ENCODE peak calls at places on chromosomes 1 and 21, in nine cellular contexts. J is tibial nerve, Q is upper lobe of right lung, C is mammary epithelial cell, Z is IMR-90, O is heart left ventricle, Y is endodermal cell, M is neural progenitor cell, A is kidney. K is an unnamed sample.

GRCh38 chr1:15218287-15219279 is 28.4 kb upstream of the FHAD1 start:
- DNase-seq in J (no peak), Q (peak; percentile 55), C (peak; percentile 76), Z (peak; percentile 56), O (no peak), Y (no peak), M (no peak), A (no peak), K (no peak)

GRCh38 chr1:31300193-31300592 is 3.4 kb downstream of the ZCCHC17 start:
- DNase-seq in J (no peak), Q (no peak), C (no peak), Z (no peak), O (no peak), Y (no peak), M (no peak), A (no peak), K (no peak)

GRCh38 chr21:34201001-34201400 is 127.6 kb downstream of the MRPS6 start:
- DNase-seq in J (no peak), Q (no peak), C (no peak), Z (no peak), O (no peak), Y (no peak), M (no peak), A (no peak), K (no peak)

GRCh38 chr1:150072959-150073358 is 5.4 kb downstream of the VPS45 start:
- DNase-seq in J (no peak), Q (no peak), C (no peak), Z (peak; percentile 55), O (no peak), Y (no peak), M (no peak), A (no peak), K (no peak)

GRCh38 chr1:41931578-41931977 is 12.9 kb upstream of the HIVEP3 start:
- DNase-seq in J (no peak), Q (no peak), C (no peak), Z (no peak), O (no peak), Y (no peak), M (no peak), A (no peak), K (no peak)

GRCh38 chr1:9960705-9961562 is 17.7 kb downstream of the NMNAT1 start:
- DNase-seq in J (no peak), Q (no peak), C (no peak), Z (no peak), O (no peak), Y (peak; percentile 66), M (peak; percentile 58), A (no peak), K (no peak)

GRCh38 chr1:46065405-46065804 is 67.0 kb downstream of the PIK3R3 start:
- DNase-seq in J (no peak), Q (no peak), C (peak; percentile 47), Z (no peak), O (no peak), Y (no peak), M (no peak), A (no peak), K (no peak)

GRCh38 chr1:100606438-100606837 is 68.5 kb downstream of the GPR88 start:
- DNase-seq in J (no peak), Q (no peak), C (peak; percentile 51), Z (peak; percentile 74), O (peak; percentile 30), Y (peak; percentile 58), M (peak; percentile 58), A (peak; percentile 73), K (no peak)

GRCh38 chr1:229086091-229086490 is 184.8 kb upstream of the RAB4A start:
- DNase-seq in J (no peak), Q (no peak), C (no peak), Z (no peak), O (no peak), Y (no peak), M (no peak), A (no peak), K (no peak)

GRCh38 chr1:20974951-20975350 is 187.8 kb upstream of the HP1BP3 start:
- DNase-seq in J (no peak), Q (no peak), C (no peak), Z (no peak), O (no peak), Y (no peak), M (no peak), A (no peak), K (no peak)

GRCh38 chr1:100860397-100860991 is 34.1 kb downstream of the EXTL2 start:
- DNase-seq in J (no peak), Q (no peak), C (peak; percentile 55), Z (peak; percentile 75), O (no peak), Y (no peak), M (peak; percentile 13), A (no peak), K (no peak)

GRCh38 chr1:184158911-184159701 is 107.6 kb downstream of the TSEN15 start:
- DNase-seq in J (no peak), Q (no peak), C (peak; percentile 82), Z (no peak), O (no peak), Y (no peak), M (no peak), A (no peak), K (no peak)

GRCh38 chr21:34282223-34282622 is 81.6 kb upstream of the KCNE2 start:
- DNase-seq in J (no peak), Q (no peak), C (peak; percentile 56), Z (peak; percentile 13), O (no peak), Y (no peak), M (no peak), A (no peak), K (no peak)

GRCh38 chr1:7705048-7705907 is 65.8 kb upstream of the VAMP3 start:
- DNase-seq in J (peak; percentile 30), Q (peak; percentile 76), C (peak; percentile 28), Z (no peak), O (peak; percentile 45), Y (peak; percentile 82), M (peak; percentile 55), A (no peak), K (peak; percentile 71)

GRCh38 chr1:160207751-160208150 is 2.6 kb downstream of the PEA15 start:
- DNase-seq in J (no peak), Q (no peak), C (no peak), Z (no peak), O (no peak), Y (no peak), M (peak; percentile 58), A (no peak), K (no peak)

GRCh38 chr1:5119496-5120234 is 465.3 kb downstream of the AJAP1 start:
- DNase-seq in J (no peak), Q (no peak), C (no peak), Z (no peak), O (no peak), Y (peak; percentile 82), M (peak; percentile 67), A (no peak), K (no peak)

GRCh38 chr1:216824511-216824910 is 101.3 kb upstream of the ESRRG start:
- DNase-seq in J (no peak), Q (no peak), C (no peak), Z (peak; percentile 47), O (no peak), Y (no peak), M (no peak), A (no peak), K (no peak)

GRCh38 chr1:36889478-36889845 is 144.9 kb downstream of the GRIK3 start:
- DNase-seq in J (no peak), Q (no peak), C (no peak), Z (no peak), O (no peak), Y (no peak), M (no peak), A (no peak), K (no peak)

GRCh38 chr1:54804471-54805132 is 3.5 kb upstream of the TTC22 start:
- DNase-seq in J (no peak), Q (no peak), C (no peak), Z (peak; percentile 4), O (no peak), Y (peak; percentile 37), M (no peak), A (no peak), K (no peak)

GRCh38 chr1:196861429-196861828 is 26.4 kb upstream of the CFHR4 start:
- DNase-seq in J (no peak), Q (no peak), C (peak; percentile 48), Z (no peak), O (no peak), Y (no peak), M (no peak), A (no peak), K (no peak)
- TF ChIP-seq CTCF in J (no peak), Q (no peak), C (no peak), Z (no peak), O (no peak), Y (no peak), M (no peak), A (no peak), K (no peak)

GRCh38 chr1:32991386-32991785 is 26.8 kb upstream of the RNF19B start:
- DNase-seq in J (no peak), Q (no peak), C (peak; percentile 64), Z (no peak), O (no peak), Y (no peak), M (no peak), A (no peak), K (no peak)
- H3K4me1 ChIP-seq in J (peaks cover 40% of the 10 kb centered on the region), Q (peaks cover 43% of the 10 kb centered on the region), C (peaks cover 52% of the 10 kb centered on the region), Z (peaks cover 22% of the 10 kb centered on the region), O (peaks cover 53% of the 10 kb centered on the region), Y (peaks cover 8% of the 10 kb centered on the region), M (peaks cover 13% of the 10 kb centered on the region), A (peaks cover 26% of the 10 kb centered on the region), K (peaks cover 55% of the 10 kb centered on the region)

GRCh38 chr1:34905098-34905459 is 24.4 kb downstream of the DLGAP3 start:
- DNase-seq in J (no peak), Q (no peak), C (no peak), Z (no peak), O (no peak), Y (no peak), M (no peak), A (no peak), K (no peak)
- H3K9me3 ChIP-seq in J (no peaks in the 10 kb centered on the region), Q (no peaks in the 10 kb centered on the region), C (no peaks in the 10 kb centered on the region), Z (no peaks in the 10 kb centered on the region), O (no peaks in the 10 kb centered on the region), Y (no peaks in the 10 kb centered on the region), M (no peaks in the 10 kb centered on the region), A (no peaks in the 10 kb centered on the region), K (no peaks in the 10 kb centered on the region)

GRCh38 chr1:57633881-57634280 is 210.0 kb upstream of the DAB1 start:
- DNase-seq in J (no peak), Q (no peak), C (no peak), Z (no peak), O (no peak), Y (no peak), M (no peak), A (no peak), K (no peak)

GRCh38 chr1:57632401-57632800 is 208.5 kb upstream of the DAB1 start:
- DNase-seq in J (no peak), Q (no peak), C (peak; percentile 70), Z (peak; percentile 19), O (no peak), Y (peak; percentile 55), M (no peak), A (no peak), K (no peak)

GRCh38 chr1:57638239-57638638 is 214.4 kb upstream of the DAB1 start:
- DNase-seq in J (no peak), Q (no peak), C (no peak), Z (no peak), O (no peak), Y (no peak), M (no peak), A (no peak), K (no peak)

GRCh38 chr1:57633055-57633454 is 209.2 kb upstream of the DAB1 start:
- DNase-seq in J (no peak), Q (no peak), C (no peak), Z (no peak), O (no peak), Y (peak; percentile 81), M (no peak), A (no peak), K (no peak)

GRCh38 chr1:57637155-57637554 is 213.3 kb upstream of the DAB1 start:
- DNase-seq in J (no peak), Q (no peak), C (no peak), Z (peak; percentile 40), O (no peak), Y (no peak), M (no peak), A (no peak), K (no peak)
- TF ChIP-seq CTCF in J (no peak), Q (no peak), C (no peak), Z (no peak), O (no peak), Y (no peak), M (no peak), A (no peak), K (no peak)